ENCODE peak calls at places on chromosomes 2 and 18, in nine cellular contexts. K, G, Y, X, W, B, Z, U and R are unnamed samples. For H3K4me1, the result is how much of the 10 kb centered on the place peaks cover.

GRCh38 chr2:172552547-172553291 is 3.2 kb upstream of the PDK1 start:
- DNase-seq in K (no peak), G (no peak), Y (no peak), X (no peak), W (no peak), B (peak), Z (no peak), U (no peak), R (no peak)

GRCh38 chr2:85369500-85369899 is 14.9 kb downstream of the ELMOD3 start:
- DNase-seq in K (peak), G (no peak), Y (no peak), X (no peak), W (no peak), B (no peak), Z (no peak), U (no peak), R (peak)

GRCh38 chr18:10142496-10143160 is 228.8 kb downstream of the VAPA start:
- DNase-seq in K (no peak), G (no peak), Y (no peak), X (no peak), W (no peak), B (no peak), Z (no peak), U (no peak), R (no peak)

GRCh38 chr2:161873689-161874088 is 200.3 kb downstream of the DPP4 start:
- DNase-seq in K (no peak), G (no peak), Y (no peak), X (no peak), W (no peak), B (no peak), Z (no peak), U (peak), R (no peak)

GRCh38 chr2:28565033-28565432 is 69.2 kb downstream of the PLB1 start:
- DNase-seq in K (no peak), G (no peak), Y (peak), X (no peak), W (no peak), B (no peak), Z (no peak), U (no peak), R (no peak)

GRCh38 chr2:55231546-55232083 is 478 bp downstream of the CLHC1 start:
- DNase-seq in K (no peak), G (no peak), Y (no peak), X (no peak), W (no peak), B (no peak), Z (no peak), U (no peak), R (no peak)

GRCh38 chr18:59148192-59148591 is 8.5 kb downstream of the SEC11C start:
- DNase-seq in K (no peak), G (no peak), Y (no peak), X (no peak), W (no peak), B (no peak), Z (no peak), U (no peak), R (no peak)

GRCh38 chr2:45121236-45121927 is 112.1 kb upstream of the SIX2 start:
- DNase-seq in K (no peak), G (no peak), Y (no peak), X (no peak), W (no peak), B (peak), Z (no peak), U (no peak), R (no peak)

GRCh38 chr18:46429649-46430224 is 227.3 kb downstream of the LOXHD1 start:
- DNase-seq in K (no peak), G (no peak), Y (no peak), X (no peak), W (no peak), B (no peak), Z (no peak), U (no peak), R (no peak)

GRCh38 chr2:68739261-68740183 is 4.9 kb downstream of the ARHGAP25 start:
- DNase-seq in K (peak), G (no peak), Y (no peak), X (no peak), W (no peak), B (no peak), Z (no peak), U (no peak), R (peak)

GRCh38 chr18:58806826-58807714 is 57.6 kb upstream of the ZNF532 start:
- DNase-seq in K (no peak), G (no peak), Y (no peak), X (no peak), W (no peak), B (no peak), Z (no peak), U (no peak), R (no peak)

GRCh38 chr18:52002600-52002999 is 337.4 kb upstream of the DCC start:
- DNase-seq in K (no peak), G (no peak), Y (no peak), X (no peak), W (no peak), B (no peak), Z (no peak), U (no peak), R (no peak)

GRCh38 chr2:53435610-53436009 is 332.0 kb upstream of the CHAC2 start:
- DNase-seq in K (no peak), G (no peak), Y (no peak), X (no peak), W (no peak), B (no peak), Z (no peak), U (no peak), R (no peak)

DNA sequence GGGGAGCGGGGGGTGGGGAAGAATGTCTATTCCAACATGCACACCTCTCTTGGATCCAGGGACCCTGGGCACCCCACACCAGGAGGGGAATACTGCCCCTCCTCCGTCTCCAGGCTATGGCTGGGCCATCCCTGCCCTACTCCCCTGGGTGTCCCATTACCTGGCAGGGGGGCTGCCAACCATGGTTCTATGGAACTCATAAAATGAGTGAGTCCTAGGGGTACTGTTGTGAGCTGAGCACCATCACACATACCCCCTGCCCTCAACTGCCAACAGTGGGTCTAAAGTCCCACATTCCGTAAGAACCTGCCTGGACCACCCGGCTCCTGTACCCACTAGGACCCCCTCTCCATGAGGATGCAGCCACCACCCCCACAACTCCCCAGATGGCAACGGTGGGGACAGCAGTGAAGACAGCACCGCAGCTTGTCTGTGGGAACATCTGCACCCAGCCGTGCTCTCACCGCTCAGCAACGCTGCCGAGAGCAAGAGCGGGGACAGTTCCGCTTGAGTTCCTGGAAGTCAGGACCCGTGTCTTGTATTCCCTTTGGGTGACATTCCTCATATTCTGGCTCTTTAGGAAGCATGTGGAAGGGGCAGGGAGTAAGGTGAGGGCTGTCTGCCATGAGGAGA is 41.5 kb downstream of the BIN1 start:
- DNase-seq in K (no peak), G (no peak), Y (no peak), X (no peak), W (no peak), B (no peak), Z (no peak), U (no peak), R (no peak)
- H3K4me1 ChIP-seq in K (under half), G (under half), Y (under half), X (under half), W (under half), B (under half), Z (under half), U (under half), R (under half)

GRCh38 chr2:241639385-241639784 is 1.9 kb downstream of the ATG4B start:
- DNase-seq in K (no peak), G (no peak), Y (no peak), X (no peak), W (no peak), B (no peak), Z (no peak), U (no peak), R (no peak)
- H3K4me3 ChIP-seq in K (no peak), G (no peak), Y (no peak), X (no peak), W (peak), B (no peak), Z (no peak), U (no peak), R (no peak)

DNA sequence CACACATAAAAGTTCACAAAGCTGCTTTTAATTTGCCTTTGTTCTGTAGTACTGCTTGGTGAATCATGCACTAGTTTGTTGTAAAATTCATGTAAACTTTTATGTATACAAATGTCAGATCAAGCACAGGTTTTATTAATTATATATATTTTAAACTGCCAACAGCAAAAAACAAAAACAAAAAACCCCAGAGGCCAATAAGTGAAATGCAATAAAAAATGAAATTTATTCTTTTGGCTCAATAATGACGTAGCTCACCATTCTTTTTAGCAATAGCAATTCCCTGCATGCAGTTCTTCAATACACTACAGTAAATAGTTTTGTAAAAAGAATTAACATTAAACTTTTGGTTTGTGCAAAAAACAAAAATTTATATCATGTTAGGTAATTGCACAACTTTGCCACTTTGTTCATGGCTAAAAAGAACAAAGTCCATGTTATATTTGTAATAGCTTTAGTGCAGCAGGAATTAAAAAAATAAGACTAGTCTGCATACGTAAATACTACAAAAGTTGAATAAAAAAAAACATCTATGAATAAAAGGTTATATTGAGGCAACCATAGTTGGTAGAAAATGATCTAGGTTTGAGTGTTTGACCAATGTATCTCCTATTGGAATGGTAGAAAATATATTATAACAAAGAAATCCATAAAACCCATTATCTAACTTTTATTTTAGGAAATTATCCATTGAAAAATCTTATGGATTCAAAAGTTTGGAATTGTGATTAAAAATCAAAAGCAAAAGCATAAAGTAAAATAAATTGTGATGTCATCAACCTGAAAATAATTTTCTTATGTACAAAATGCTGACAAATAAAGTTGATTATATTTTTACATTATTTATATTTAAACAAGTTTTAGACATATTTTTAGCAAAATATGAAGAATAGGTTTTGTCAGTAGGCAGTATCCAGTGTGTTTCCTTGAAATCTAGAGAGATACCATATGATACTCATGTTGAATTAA is 115.6 kb downstream of the SCN3A start:
- DNase-seq in K (no peak), G (no peak), Y (no peak), X (no peak), W (no peak), B (no peak), Z (no peak), U (no peak), R (no peak)
- TF ChIP-seq CTCF in K (no peak), G (no peak), Y (no peak), X (no peak), W (no peak), B (no peak), Z (no peak), U (no peak), R (no peak)

GRCh38 chr18:36729197-36729596 is 99.6 kb downstream of the TPGS2 start:
- DNase-seq in K (no peak), G (no peak), Y (no peak), X (no peak), W (no peak), B (peak), Z (no peak), U (no peak), R (no peak)

GRCh38 chr18:36733150-36733549 is 95.7 kb downstream of the TPGS2 start:
- DNase-seq in K (no peak), G (no peak), Y (no peak), X (no peak), W (no peak), B (no peak), Z (no peak), U (peak), R (no peak)

GRCh38 chr18:36734589-36734988 is 94.2 kb downstream of the TPGS2 start:
- DNase-seq in K (no peak), G (no peak), Y (no peak), X (no peak), W (no peak), B (no peak), Z (no peak), U (no peak), R (no peak)

GRCh38 chr18:36735130-36735529 is 93.7 kb downstream of the TPGS2 start:
- DNase-seq in K (no peak), G (no peak), Y (no peak), X (no peak), W (no peak), B (no peak), Z (no peak), U (no peak), R (no peak)

DNA sequence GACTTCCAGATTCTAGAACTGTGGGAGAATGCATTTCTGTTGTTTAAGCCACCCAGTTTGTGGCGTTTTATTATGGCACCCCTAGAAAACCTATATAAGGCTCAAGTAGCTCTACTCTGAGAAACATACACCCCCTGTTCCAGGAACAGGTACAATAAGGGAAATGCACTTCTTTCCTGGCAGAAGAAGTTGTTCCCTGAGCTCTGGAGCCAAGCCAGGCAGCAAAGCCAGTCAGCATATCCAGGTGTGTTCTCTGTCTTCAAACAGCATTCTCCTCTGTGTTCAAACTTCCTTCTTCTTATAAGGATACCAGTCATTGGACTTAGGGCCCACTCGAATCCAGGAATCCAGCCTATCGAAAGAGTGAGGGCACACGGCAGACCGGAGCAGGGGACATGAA is 96.5 kb downstream of the TPGS2 start:
- DNase-seq in K (no peak), G (no peak), Y (no peak), X (no peak), W (no peak), B (no peak), Z (no peak), U (no peak), R (no peak)
- H3K4me1 ChIP-seq in K (under half), G (under half), Y (under half), X (under half), W (under half), B (under half), Z (under half), U (under half), R (under half)

GRCh38 chr18:3525870-3526420 is 76.0 kb downstream of the TGIF1 start:
- DNase-seq in K (peak), G (peak), Y (no peak), X (no peak), W (no peak), B (no peak), Z (no peak), U (peak), R (no peak)
- H3K4me3 ChIP-seq in K (no peak), G (peak), Y (no peak), X (no peak), W (no peak), B (no peak), Z (no peak), U (no peak), R (no peak)

DNA sequence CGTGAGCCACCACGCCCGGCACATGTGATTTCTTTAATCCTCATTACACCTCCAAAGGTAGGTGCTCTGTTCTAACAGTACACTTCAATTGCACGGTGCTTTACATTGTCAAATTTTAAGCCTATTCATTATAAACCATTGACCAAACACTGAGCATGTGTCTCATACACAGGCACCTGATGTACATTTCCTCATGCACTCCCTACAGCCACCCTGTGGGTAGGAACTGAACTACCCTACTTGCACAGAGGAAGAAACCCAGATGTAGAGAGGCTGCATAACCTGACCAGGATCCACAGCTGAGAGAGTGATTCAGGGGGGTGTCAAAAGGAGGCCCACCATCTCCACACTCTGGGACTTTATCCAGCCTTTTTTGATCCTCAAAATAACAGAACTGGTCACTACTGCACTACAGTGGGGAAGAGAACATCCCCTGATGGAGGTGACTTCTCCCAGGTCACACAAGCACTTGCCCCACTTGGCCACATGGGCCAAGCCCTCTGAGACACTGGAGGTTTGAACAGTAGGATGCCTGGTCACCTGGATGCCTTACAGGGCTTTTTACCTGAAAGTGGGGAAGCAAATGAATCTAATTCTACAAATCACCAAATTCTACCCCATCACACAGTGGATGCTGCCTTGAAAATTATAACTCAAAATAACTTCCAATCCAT is 6.9 kb upstream of the DPYSL5 start:
- DNase-seq in K (no peak), G (no peak), Y (no peak), X (no peak), W (peak), B (peak), Z (no peak), U (peak), R (no peak)
- TF ChIP-seq CTCF in K (no peak), G (no peak), Y (no peak), X (no peak), W (peak), B (peak), Z (no peak), U (peak), R (no peak)

GRCh38 chr2:196291873-196292800 is 120.8 kb upstream of the STK17B start:
- DNase-seq in K (no peak), G (no peak), Y (no peak), X (no peak), W (peak), B (peak), Z (peak), U (no peak), R (no peak)

GRCh38 chr2:196291418-196291817 is 120.0 kb upstream of the STK17B start:
- DNase-seq in K (no peak), G (no peak), Y (no peak), X (no peak), W (no peak), B (no peak), Z (no peak), U (no peak), R (no peak)

GRCh38 chr2:196295005-196295404 is 123.6 kb upstream of the STK17B start:
- DNase-seq in K (no peak), G (no peak), Y (no peak), X (no peak), W (no peak), B (no peak), Z (no peak), U (no peak), R (no peak)

GRCh38 chr2:196293751-196294486 is 122.5 kb upstream of the STK17B start:
- DNase-seq in K (no peak), G (no peak), Y (no peak), X (no peak), W (no peak), B (peak), Z (no peak), U (no peak), R (no peak)

DNA sequence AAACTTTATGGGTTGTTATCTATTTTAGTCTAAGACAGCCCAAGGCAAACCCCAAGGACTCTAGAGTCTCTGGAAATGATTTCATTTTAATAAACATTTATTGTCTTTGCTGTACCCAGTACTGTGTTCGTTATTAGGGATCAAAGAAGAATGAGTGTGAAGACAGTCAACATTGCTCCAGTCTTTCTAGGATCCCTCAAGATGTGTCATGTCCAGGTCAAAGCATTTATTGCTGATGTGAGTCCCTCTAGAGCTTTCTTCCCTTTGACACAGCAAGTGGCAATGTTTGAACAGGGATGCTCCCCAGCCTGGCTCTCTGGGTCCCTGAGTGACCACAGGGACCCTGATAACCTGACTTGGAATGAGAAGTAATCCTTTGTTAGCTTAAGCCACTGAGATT is 123.1 kb upstream of the STK17B start:
- DNase-seq in K (no peak), G (no peak), Y (no peak), X (no peak), W (no peak), B (peak), Z (no peak), U (no peak), R (no peak)
- H3K4me1 ChIP-seq in K (under half), G (under half), Y (under half), X (under half), W (under half), B (half or more), Z (under half), U (under half), R (under half)

GRCh38 chr2:238254095-238254494 is 14.3 kb upstream of the HES6 start:
- DNase-seq in K (no peak), G (no peak), Y (no peak), X (no peak), W (no peak), B (no peak), Z (no peak), U (no peak), R (no peak)

GRCh38 chr2:238250896-238251295 is 11.1 kb upstream of the HES6 start:
- DNase-seq in K (no peak), G (no peak), Y (no peak), X (no peak), W (no peak), B (no peak), Z (no peak), U (no peak), R (no peak)

GRCh38 chr2:238251986-238252385 is 12.1 kb upstream of the HES6 start:
- DNase-seq in K (no peak), G (no peak), Y (no peak), X (no peak), W (no peak), B (no peak), Z (no peak), U (no peak), R (no peak)

GRCh38 chr2:238252766-238253630 is 13.2 kb upstream of the HES6 start:
- DNase-seq in K (no peak), G (no peak), Y (no peak), X (no peak), W (no peak), B (no peak), Z (no peak), U (no peak), R (no peak)

DNA sequence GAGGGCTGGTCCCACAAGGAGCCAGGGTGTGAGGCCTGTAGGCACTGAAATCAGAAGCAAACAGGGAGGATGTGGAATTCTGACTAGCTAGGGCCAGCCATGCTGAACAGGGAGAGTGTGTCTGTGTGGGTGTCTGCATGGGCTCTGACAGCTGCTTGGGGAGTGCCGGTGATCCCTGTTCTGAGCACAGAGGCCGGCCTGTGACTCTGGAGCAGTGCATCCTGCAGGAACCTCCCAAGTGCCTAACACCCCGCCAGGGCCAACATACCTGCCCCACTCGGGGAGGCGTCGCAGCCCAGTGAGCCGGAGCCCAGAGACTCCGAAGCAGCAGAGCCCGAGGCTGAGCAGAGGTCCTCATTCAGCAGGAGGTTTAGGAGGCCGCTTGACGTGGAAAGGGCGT is 11.5 kb upstream of the HES6 start:
- DNase-seq in K (no peak), G (no peak), Y (no peak), X (no peak), W (no peak), B (no peak), Z (no peak), U (no peak), R (no peak)
- H3K4me3 ChIP-seq in K (no peak), G (no peak), Y (no peak), X (no peak), W (no peak), B (no peak), Z (no peak), U (no peak), R (no peak)

GRCh38 chr2:196217116-196217515 is 45.7 kb upstream of the STK17B start:
- DNase-seq in K (no peak), G (no peak), Y (no peak), X (no peak), W (no peak), B (no peak), Z (no peak), U (no peak), R (no peak)
- TF ChIP-seq CTCF in K (no peak), G (no peak), Y (no peak), X (no peak), W (no peak), B (no peak), Z (no peak), U (no peak), R (no peak)